ENCODE peak calls at places on chromosomes 6 and 20, in five cellular contexts. D is IMR-90, K is neuronal stem cell, V is H9, P is H1. H is an unnamed sample.

GRCh38 chr6:170394980-170395379 is 88.4 kb downstream of the FAM120B start:
- DNase-seq in V (no peak), D (no peak), P (no peak), K (no peak), H (no peak)

GRCh38 chr6:29632789-29633531 is at the start of gene GABBR1:
- DNase-seq in V (peak), K (peak), P (peak), D (peak), H (peak)

GRCh38 chr6:104537185-104537584 is 322.5 kb downstream of the HACE1 start:
- DNase-seq in P (no peak), D (peak), K (no peak), V (no peak), H (peak)

GRCh38 chr6:11750682-11751081 is 27.9 kb downstream of the ADTRP start:
- DNase-seq in K (no peak), P (no peak), D (peak), V (no peak), H (no peak)

GRCh38 chr20:13265941-13266340 is 44.9 kb downstream of the ISM1 start:
- DNase-seq in V (no peak), D (no peak), K (no peak), P (no peak), H (no peak)

GRCh38 chr6:104941694-104942177 is 15.2 kb upstream of the LIN28B start:
- DNase-seq in D (no peak), V (no peak), P (no peak), K (no peak), H (peak)

GRCh38 chr6:45477785-45478184 is 100.1 kb upstream of the SUPT3H start:
- DNase-seq in D (no peak), K (no peak), P (no peak), V (no peak), H (no peak)

GRCh38 chr6:338815-339262 is 46.6 kb downstream of the DUSP22 start:
- DNase-seq in V (no peak), P (no peak), D (no peak), K (no peak), H (no peak)

GRCh38 chr20:324177-325042 is 942 bp upstream of the SOX12 start:
- DNase-seq in P (peak), V (peak), D (peak), K (peak), H (peak)

GRCh38 chr6:169069361-169069760 is 184.3 kb downstream of the THBS2 start:
- DNase-seq in P (no peak), D (no peak), V (no peak), K (no peak), H (no peak)

GRCh38 chr20:49602370-49603208 is 34.7 kb upstream of the PTGIS start:
- DNase-seq in K (no peak), P (no peak), V (no peak), D (peak), H (peak)

GRCh38 chr6:41607736-41608135 is 30.5 kb upstream of the MDFI start:
- DNase-seq in K (no peak), P (no peak), D (no peak), V (no peak), H (no peak)
- H2BK15ac ChIP-seq in K (no peak), P (no peak), D (no peak), V (no peak), H (no peak)

DNA sequence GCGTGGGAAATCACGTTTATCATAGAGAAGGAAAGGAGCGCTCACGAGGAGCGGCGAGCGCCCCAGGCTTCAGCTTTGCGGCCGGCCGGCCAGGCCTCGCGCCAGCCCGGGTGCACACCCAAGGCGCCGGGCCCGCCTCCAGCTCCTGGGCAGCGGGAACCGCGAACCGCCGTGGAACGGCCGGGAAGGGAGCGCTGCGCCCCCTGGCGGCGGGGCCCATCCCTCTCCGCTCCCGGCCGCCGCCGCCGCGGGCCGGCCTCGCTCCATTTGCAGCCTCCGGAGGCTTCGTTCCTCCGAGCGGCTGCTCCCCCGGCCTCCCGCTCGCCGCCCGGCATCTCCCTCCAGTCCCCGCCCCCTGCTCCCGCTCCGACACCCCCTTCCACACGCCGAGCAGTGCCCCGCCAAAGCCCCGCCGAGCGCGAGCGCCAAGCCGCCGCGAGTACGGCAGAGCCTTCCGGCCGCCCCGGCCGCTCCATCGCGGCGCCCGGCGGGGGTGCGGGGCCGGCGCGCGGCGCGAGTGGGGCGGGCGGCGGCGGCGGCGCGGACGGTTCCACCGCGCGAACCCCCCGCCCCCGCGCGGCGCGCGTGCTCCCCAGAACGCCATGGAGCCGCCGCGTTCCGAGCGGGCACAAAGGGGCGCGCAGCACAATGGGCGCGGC is 973 bp downstream of the BEND3 start:
- DNase-seq in V (peak), K (peak), D (peak), P (peak), H (peak)
- H2BK15ac ChIP-seq in V (no peak), K (no peak), D (no peak), P (no peak), H (no peak)

GRCh38 chr6:26025894-26026832 is 61.1 kb upstream of the HFE start:
- DNase-seq in K (peak), D (peak), P (peak), V (peak), H (peak)
- H2BK15ac ChIP-seq in K (no peak), D (no peak), P (no peak), V (no peak), H (no peak)

DNA sequence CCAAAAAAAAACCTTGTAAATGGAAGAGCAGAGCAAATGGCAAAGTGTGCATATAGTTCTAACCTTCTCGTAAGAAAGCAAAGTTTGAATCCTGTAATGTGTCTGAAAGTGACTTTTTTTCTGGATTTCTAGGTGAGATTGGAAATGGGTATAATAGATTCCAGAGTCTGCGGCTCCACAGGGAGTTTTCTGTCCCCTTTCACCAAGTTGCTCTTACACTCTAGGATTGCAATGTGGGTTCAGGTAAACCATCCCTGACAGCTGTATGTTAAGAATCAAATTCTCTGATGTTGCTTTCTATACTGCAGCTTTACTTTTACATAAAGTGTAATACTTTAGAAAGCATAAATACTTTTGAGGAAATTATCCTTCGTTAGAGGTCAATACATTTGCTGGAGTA is 260.1 kb downstream of the PRL start:
- DNase-seq in K (no peak), P (no peak), D (no peak), V (no peak), H (no peak)
- H2BK15ac ChIP-seq in K (no peak), P (no peak), D (no peak), V (no peak), H (no peak)

GRCh38 chr6:131353876-131354275 is 218.6 kb downstream of the AKAP7 start:
- DNase-seq in D (no peak), K (no peak), P (no peak), V (no peak), H (no peak)

GRCh38 chr6:131353106-131353505 is 217.8 kb downstream of the AKAP7 start:
- DNase-seq in D (no peak), P (no peak), V (no peak), K (no peak), H (no peak)

GRCh38 chr6:131349199-131349598 is 213.9 kb downstream of the AKAP7 start:
- DNase-seq in K (no peak), P (no peak), V (no peak), D (no peak), H (no peak)

DNA sequence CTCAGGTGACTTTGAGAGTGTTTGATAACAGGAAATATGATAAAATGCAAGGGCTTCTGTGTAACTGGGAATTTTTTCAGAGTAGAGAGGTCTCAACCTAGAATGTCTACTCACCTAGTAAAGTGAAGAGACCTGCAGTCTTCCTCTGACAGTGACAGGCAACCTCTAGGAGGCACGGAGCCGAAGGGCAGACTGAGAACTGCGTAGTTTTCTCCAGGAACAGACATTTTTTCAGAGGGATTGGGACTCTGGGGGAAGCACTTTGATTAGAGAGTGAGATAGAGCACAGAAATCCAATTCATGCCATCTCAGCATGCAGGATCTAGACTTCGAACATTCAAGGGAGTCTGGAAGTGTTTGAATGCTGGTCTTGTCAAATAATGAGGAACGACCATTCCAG is 213.3 kb downstream of the AKAP7 start:
- DNase-seq in P (no peak), D (no peak), V (no peak), K (no peak), H (no peak)
- H2BK15ac ChIP-seq in P (no peak), D (no peak), V (no peak), K (no peak), H (no peak)

GRCh38 chr20:43011491-43011890 is 178.2 kb downstream of the PTPRT start:
- DNase-seq in K (no peak), V (no peak), P (no peak), D (no peak), H (no peak)

GRCh38 chr20:43016257-43016656 is 173.4 kb downstream of the PTPRT start:
- DNase-seq in V (no peak), K (no peak), D (no peak), P (no peak), H (no peak)

GRCh38 chr20:43017241-43018030 is 172.3 kb downstream of the PTPRT start:
- DNase-seq in D (no peak), P (no peak), V (peak), K (no peak), H (no peak)

GRCh38 chr20:43015566-43015965 is 174.1 kb downstream of the PTPRT start:
- DNase-seq in V (no peak), K (no peak), D (no peak), P (no peak), H (no peak)
- H2BK15ac ChIP-seq in V (no peak), K (no peak), D (no peak), P (no peak), H (no peak)